ENCODE peak calls at places on chromosomes 11 and 22, in four cellular contexts. One of them, this sample, is unnamed.

GRCh38 chr22:45268958-45269844 is 15.5 kb upstream of the UPK3A start:
- DNase-seq in coronary artery: no peak
- DNase-seq in bronchial epithelial cell: peak; percentile 17
- DNase-seq in cardiac fibroblast: peak; percentile 81
- DNase-seq in this sample: peak; percentile 99

GRCh38 chr11:8386134-8386864 is 122.6 kb upstream of the LMO1 start:
- DNase-seq in coronary artery: no peak
- DNase-seq in bronchial epithelial cell: no peak
- DNase-seq in cardiac fibroblast: no peak
- DNase-seq in this sample: no peak

GRCh38 chr11:78336877-78337553 is 80.6 kb downstream of the GAB2 start:
- DNase-seq in coronary artery: no peak
- DNase-seq in bronchial epithelial cell: no peak
- DNase-seq in cardiac fibroblast: no peak
- DNase-seq in this sample: no peak

GRCh38 chr11:75204012-75204674 is 36.4 kb upstream of the TPBGL start:
- DNase-seq in coronary artery: no peak
- DNase-seq in bronchial epithelial cell: no peak
- DNase-seq in cardiac fibroblast: no peak
- DNase-seq in this sample: no peak

GRCh38 chr11:122995526-122995925 is 13.9 kb upstream of the BSX start:
- DNase-seq in coronary artery: no peak
- DNase-seq in bronchial epithelial cell: no peak
- DNase-seq in cardiac fibroblast: no peak
- DNase-seq in this sample: no peak

GRCh38 chr22:45497746-45498145 is 4.9 kb upstream of the FBLN1 start:
- DNase-seq in coronary artery: no peak
- DNase-seq in bronchial epithelial cell: no peak
- DNase-seq in cardiac fibroblast: peak; percentile 55
- DNase-seq in this sample: no peak

GRCh38 chr11:94036096-94036495 is 14.9 kb downstream of the HEPHL1 start:
- DNase-seq in coronary artery: no peak
- DNase-seq in bronchial epithelial cell: no peak
- DNase-seq in cardiac fibroblast: no peak
- DNase-seq in this sample: no peak

GRCh38 chr11:111406091-111406490 is 27.0 kb upstream of the POU2AF1 start:
- DNase-seq in coronary artery: no peak
- DNase-seq in bronchial epithelial cell: no peak
- DNase-seq in cardiac fibroblast: no peak
- DNase-seq in this sample: no peak

GRCh38 chr11:100942016-100942415 is 187.6 kb downstream of the PGR start:
- DNase-seq in coronary artery: no peak
- DNase-seq in bronchial epithelial cell: peak; percentile 13
- DNase-seq in cardiac fibroblast: peak; percentile 48
- DNase-seq in this sample: no peak

GRCh38 chr22:30439226-30439625 is 13.7 kb downstream of the MTFP1 start:
- DNase-seq in coronary artery: no peak
- DNase-seq in bronchial epithelial cell: peak; percentile 55
- DNase-seq in cardiac fibroblast: no peak
- DNase-seq in this sample: no peak

GRCh38 chr11:2320591-2321310 is 18.9 kb downstream of the TSPAN32 start:
- DNase-seq in coronary artery: no peak
- DNase-seq in bronchial epithelial cell: peak; percentile 20
- DNase-seq in cardiac fibroblast: no peak
- DNase-seq in this sample: peak; percentile 8

GRCh38 chr11:86594746-86595145 is 77.7 kb downstream of the ME3 start:
- DNase-seq in coronary artery: no peak
- DNase-seq in bronchial epithelial cell: peak; percentile 95
- DNase-seq in cardiac fibroblast: no peak
- DNase-seq in this sample: no peak

GRCh38 chr22:31635638-31636306 is 26.2 kb downstream of the PISD start:
- DNase-seq in coronary artery: no peak
- DNase-seq in bronchial epithelial cell: no peak
- DNase-seq in cardiac fibroblast: no peak
- DNase-seq in this sample: peak; percentile 81

GRCh38 chr22:20587206-20587958 is 80.0 kb downstream of the MED15 start:
- DNase-seq in coronary artery: no peak
- DNase-seq in bronchial epithelial cell: no peak
- DNase-seq in cardiac fibroblast: no peak
- DNase-seq in this sample: no peak

GRCh38 chr22:35425971-35426800 is 26.2 kb downstream of the MCM5 start:
- DNase-seq in coronary artery: no peak
- DNase-seq in bronchial epithelial cell: peak; percentile 51
- DNase-seq in cardiac fibroblast: no peak
- DNase-seq in this sample: no peak

GRCh38 chr11:32229566-32230240 is 138.8 kb downstream of the RCN1 start:
- DNase-seq in coronary artery: no peak
- DNase-seq in bronchial epithelial cell: no peak
- DNase-seq in cardiac fibroblast: no peak
- DNase-seq in this sample: no peak

GRCh38 chr22:43493297-43493696 is 81.5 kb downstream of the MPPED1 start:
- DNase-seq in coronary artery: no peak
- DNase-seq in bronchial epithelial cell: no peak
- DNase-seq in cardiac fibroblast: no peak
- DNase-seq in this sample: no peak

DNA sequence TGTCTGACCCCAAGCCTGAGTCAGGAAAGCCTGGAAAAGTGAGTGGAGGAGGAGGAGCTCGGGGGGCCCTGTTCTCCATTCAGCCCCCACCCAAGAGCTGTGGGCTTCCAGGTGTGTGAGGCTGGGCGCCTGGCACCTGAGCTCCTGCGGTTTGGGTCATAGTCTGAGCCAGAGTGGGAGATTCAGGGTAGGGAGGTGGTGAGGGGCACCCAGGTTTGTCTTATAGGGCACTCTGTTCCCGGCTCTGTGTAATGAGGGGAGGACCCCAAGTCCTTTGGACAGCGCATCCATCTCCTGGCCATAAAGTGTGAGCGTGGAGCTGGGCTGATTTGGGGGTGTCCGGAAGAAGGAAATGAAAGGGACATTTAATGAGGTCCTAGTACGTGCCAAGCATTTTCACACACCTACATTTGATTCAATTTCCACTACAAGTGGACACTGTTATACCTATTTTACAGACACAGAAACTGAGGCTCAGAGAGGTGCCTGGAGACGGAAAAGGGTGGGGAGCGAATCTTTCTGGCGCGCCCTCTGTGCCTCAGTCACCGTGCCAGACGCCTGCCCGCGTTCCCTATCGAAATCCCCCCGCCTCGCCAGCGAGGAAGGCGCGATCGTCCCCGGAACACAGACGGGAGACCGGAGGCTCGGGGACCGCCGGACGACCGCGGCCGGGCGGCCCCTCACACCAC is 1.2 kb downstream of the NPTXR start:
- DNase-seq in coronary artery: no peak
- DNase-seq in bronchial epithelial cell: no peak
- DNase-seq in cardiac fibroblast: no peak
- DNase-seq in this sample: no peak
- H3K4me3 ChIP-seq in coronary artery: peak overlapping the region; percentile 89
- H3K4me3 ChIP-seq in bronchial epithelial cell: no peak overlapping the region
- H3K4me3 ChIP-seq in cardiac fibroblast: peak overlapping the region; percentile 26
- H3K4me3 ChIP-seq in this sample: peak overlapping the region; percentile 50

DNA sequence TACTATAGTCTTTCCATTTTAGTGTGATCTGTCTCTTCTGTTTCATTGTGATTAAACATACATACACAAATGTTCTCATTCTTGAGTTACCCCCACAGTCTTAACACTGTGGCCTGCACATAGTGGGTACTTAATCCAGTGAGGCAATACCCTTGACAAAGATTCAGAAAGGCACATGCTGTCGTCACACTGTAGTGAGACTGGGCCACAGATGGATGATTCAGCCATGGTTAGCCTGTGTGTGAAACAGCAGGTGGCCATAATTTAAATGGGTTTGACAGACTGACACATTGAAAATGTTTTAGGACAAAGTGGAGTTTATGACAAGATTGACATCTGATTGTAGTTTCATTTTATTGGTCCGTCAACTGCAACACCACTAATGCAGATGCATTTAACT is 313.1 kb downstream of the C11orf87 start:
- DNase-seq in coronary artery: no peak
- DNase-seq in bronchial epithelial cell: no peak
- DNase-seq in cardiac fibroblast: no peak
- DNase-seq in this sample: no peak
- H3K4me3 ChIP-seq in coronary artery: no peak overlapping the region
- H3K4me3 ChIP-seq in bronchial epithelial cell: no peak overlapping the region
- H3K4me3 ChIP-seq in cardiac fibroblast: no peak overlapping the region
- H3K4me3 ChIP-seq in this sample: no peak overlapping the region

GRCh38 chr11:27945323-27945722 is 162.6 kb downstream of the KIF18A start:
- DNase-seq in coronary artery: no peak
- DNase-seq in bronchial epithelial cell: no peak
- DNase-seq in cardiac fibroblast: no peak
- DNase-seq in this sample: no peak
- H3K4me3 ChIP-seq in coronary artery: no peak overlapping the region
- H3K4me3 ChIP-seq in bronchial epithelial cell: no peak overlapping the region
- H3K4me3 ChIP-seq in cardiac fibroblast: no peak overlapping the region
- H3K4me3 ChIP-seq in this sample: no peak overlapping the region

GRCh38 chr22:23896166-23896522 is 2.0 kb downstream of the MIF start:
- DNase-seq in coronary artery: no peak
- DNase-seq in bronchial epithelial cell: no peak
- DNase-seq in cardiac fibroblast: no peak
- DNase-seq in this sample: no peak
- H3K4me3 ChIP-seq in coronary artery: no peak overlapping the region
- H3K4me3 ChIP-seq in bronchial epithelial cell: no peak overlapping the region
- H3K4me3 ChIP-seq in cardiac fibroblast: peak overlapping the region; percentile 92
- H3K4me3 ChIP-seq in this sample: no peak overlapping the region